ENCODE peak calls at places on chromosomes 5 and 9, in four cellular contexts. D, S, F and K are unnamed samples.

GRCh38 chr9:82679488-82679887 is 383.5 kb downstream of the RASEF start:
- DNase-seq in D (no peak), S (no peak), F (no peak), K (no peak)

GRCh38 chr9:83778164-83778563 is 39.4 kb downstream of the GKAP1 start:
- DNase-seq in D (no peak), S (no peak), F (no peak), K (no peak)

GRCh38 chr5:116370886-116371285 is 203.7 kb downstream of the SEMA6A start:
- DNase-seq in D (no peak), S (no peak), F (no peak), K (no peak)

GRCh38 chr9:93013856-93014582 is 44.5 kb upstream of the SUSD3 start:
- DNase-seq in D (no peak), S (no peak), F (no peak), K (no peak)

GRCh38 chr9:21968331-21969010 is 25.7 kb downstream of the CDKN2A start:
- DNase-seq in D (no peak), S (no peak), F (no peak), K (peak; percentile 27)

GRCh38 chr9:137422668-137423000 is 328 bp downstream of the EXD3 start:
- DNase-seq in D (peak; percentile 72), S (no peak), F (no peak), K (peak; percentile 55)

GRCh38 chr5:127757576-127757975 is 54.4 kb downstream of the CCDC192 start:
- DNase-seq in D (peak; percentile 11), S (peak; percentile 58), F (peak; percentile 48), K (peak; percentile 91)

GRCh38 chr5:174159327-174160247 is 114.1 kb downstream of the NSG2 start:
- DNase-seq in D (no peak), S (no peak), F (peak; percentile 91), K (no peak)

GRCh38 chr5:65102501-65102825 is 333.7 kb downstream of the CWC27 start:
- DNase-seq in D (no peak), S (no peak), F (no peak), K (no peak)

GRCh38 chr5:4233671-4234070 is 638.0 kb downstream of the IRX1 start:
- DNase-seq in D (no peak), S (no peak), F (no peak), K (no peak)

GRCh38 chr5:31231171-31231570 is 37.7 kb downstream of the CDH6 start:
- DNase-seq in D (no peak), S (no peak), F (no peak), K (no peak)

GRCh38 chr5:50958852-50959457 is 292.5 kb downstream of the PARP8 start:
- DNase-seq in D (peak; percentile 22), S (peak; percentile 42), F (peak; percentile 33), K (peak; percentile 72)

GRCh38 chr9:123238364-123238763 is 30.0 kb downstream of the STRBP start:
- DNase-seq in D (no peak), S (no peak), F (no peak), K (no peak)

GRCh38 chr9:33752130-33752637 is 43.2 kb upstream of the PRSS3 start:
- DNase-seq in D (no peak), S (no peak), F (no peak), K (no peak)

GRCh38 chr5:3886521-3887461 is 291.2 kb downstream of the IRX1 start:
- DNase-seq in D (no peak), S (no peak), F (no peak), K (no peak)

GRCh38 chr9:121350993-121351561 is 19.0 kb downstream of the STOM start:
- DNase-seq in D (peak; percentile 28), S (peak; percentile 85), F (peak; percentile 38), K (no peak)

GRCh38 chr5:74851026-74851425 is 15.2 kb downstream of the FAM169A start:
- DNase-seq in D (no peak), S (no peak), F (no peak), K (no peak)

GRCh38 chr5:14306415-14306814 is 163.3 kb downstream of the TRIO start:
- DNase-seq in D (no peak), S (no peak), F (no peak), K (no peak)

DNA sequence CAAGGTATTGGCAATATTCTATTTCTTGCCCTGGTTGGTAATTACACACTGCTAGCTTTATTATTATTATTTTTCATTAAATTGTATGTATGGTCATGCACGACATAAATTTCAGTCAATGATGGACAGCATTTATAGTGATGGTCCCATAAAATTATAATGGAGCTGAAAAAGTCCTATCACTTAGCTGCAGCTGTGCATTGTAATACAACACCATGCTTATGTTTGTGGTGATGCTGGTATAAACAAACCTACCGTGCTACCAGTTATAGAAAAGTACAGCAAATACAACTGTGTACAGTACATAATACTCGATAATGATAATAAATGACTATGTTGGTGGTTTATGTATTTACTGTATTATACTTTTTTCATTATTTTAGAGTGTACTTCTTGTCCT is 65.5 kb downstream of the NR3C1 start:
- DNase-seq in D (no peak), S (no peak), F (no peak), K (no peak)
- H3K4me1 ChIP-seq in D (peaks cover 17% of the 10 kb centered on the region), S (peaks cover 30% of the 10 kb centered on the region), F (no peaks in the 10 kb centered on the region), K (peaks cover 27% of the 10 kb centered on the region)

GRCh38 chr5:175690025-175690424 is 32.2 kb downstream of the HRH2 start:
- DNase-seq in D (no peak), S (no peak), F (no peak), K (no peak)

GRCh38 chr5:175692235-175692995 is 34.5 kb downstream of the HRH2 start:
- DNase-seq in D (no peak), S (no peak), F (no peak), K (no peak)

GRCh38 chr5:175692996-175693700 is 35.3 kb downstream of the HRH2 start:
- DNase-seq in D (no peak), S (peak; percentile 56), F (no peak), K (no peak)

GRCh38 chr5:175690586-175690985 is 32.7 kb downstream of the HRH2 start:
- DNase-seq in D (no peak), S (no peak), F (no peak), K (no peak)

GRCh38 chr5:175691761-175692160 is 33.9 kb downstream of the HRH2 start:
- DNase-seq in D (no peak), S (no peak), F (no peak), K (no peak)
- H3K4me1 ChIP-seq in D (peaks cover 5% of the 10 kb centered on the region), S (peaks cover 6% of the 10 kb centered on the region), F (peaks cover 11% of the 10 kb centered on the region), K (peaks cover 2% of the 10 kb centered on the region)

DNA sequence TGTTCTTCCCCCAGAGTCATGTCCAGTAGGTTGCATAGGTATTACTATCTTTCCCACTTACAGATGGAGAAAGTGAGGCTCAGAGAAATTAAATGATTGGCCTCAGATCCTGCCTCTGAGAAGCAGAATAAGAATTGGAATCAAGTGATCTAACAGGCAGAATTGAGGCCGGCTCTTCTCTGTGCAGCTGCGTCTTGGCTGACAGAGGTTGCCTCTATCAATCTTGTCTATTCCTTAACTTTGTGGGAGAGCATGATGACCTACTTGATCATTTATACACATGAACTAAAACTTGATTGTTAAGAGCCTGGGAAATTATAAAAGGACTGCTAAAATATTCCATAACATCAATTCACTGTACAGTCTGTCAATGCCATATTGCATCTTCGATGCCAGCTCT is 247.2 kb downstream of the SMARCA2 start:
- DNase-seq in D (no peak), S (no peak), F (no peak), K (peak; percentile 73)
- H3K4me1 ChIP-seq in D (no peaks in the 10 kb centered on the region), S (peaks cover 12% of the 10 kb centered on the region), F (peaks cover 27% of the 10 kb centered on the region), K (peaks cover 100% of the 10 kb centered on the region)

GRCh38 chr5:88664630-88665029 is 218.4 kb downstream of the MEF2C start:
- DNase-seq in D (no peak), S (no peak), F (no peak), K (no peak)
- H3K4me1 ChIP-seq in D (no peaks in the 10 kb centered on the region), S (peaks cover 25% of the 10 kb centered on the region), F (peaks cover 12% of the 10 kb centered on the region), K (peaks cover 41% of the 10 kb centered on the region)

GRCh38 chr9:12819436-12820185 is 44.8 kb downstream of the LURAP1L start:
- DNase-seq in D (peak; percentile 10), S (peak; percentile 8), F (peak; percentile 28), K (peak; percentile 48)
- H3K4me1 ChIP-seq in D (no peaks in the 10 kb centered on the region), S (peaks cover 41% of the 10 kb centered on the region), F (peaks cover 36% of the 10 kb centered on the region), K (no peaks in the 10 kb centered on the region)

GRCh38 chr5:175670358-175670757 is 12.5 kb downstream of the HRH2 start:
- DNase-seq in D (no peak), S (no peak), F (no peak), K (no peak)
- H3K4me1 ChIP-seq in D (no peaks in the 10 kb centered on the region), S (peaks cover 7% of the 10 kb centered on the region), F (no peaks in the 10 kb centered on the region), K (no peaks in the 10 kb centered on the region)